ENCODE peak calls at places on chromosomes 1 and 21, in eight cellular contexts. One of them, this sample, is unnamed.

GRCh38 chr1:181179980-181180964 is 91.8 kb downstream of the IER5 start:
- DNase-seq in PC-3: no peak
- DNase-seq in HCT116: no peak
- DNase-seq in GM23248: peak
- DNase-seq in OCI-LY7: no peak
- DNase-seq in neural progenitor cell: peak
- DNase-seq in MM.1S: peak
- DNase-seq in SK-N-SH: no peak
- DNase-seq in this sample: peak

GRCh38 chr1:214514819-214515383 is 36.5 kb downstream of the PTPN14 start:
- DNase-seq in PC-3: no peak
- DNase-seq in HCT116: no peak
- DNase-seq in GM23248: no peak
- DNase-seq in OCI-LY7: no peak
- DNase-seq in neural progenitor cell: peak
- DNase-seq in MM.1S: no peak
- DNase-seq in SK-N-SH: no peak
- DNase-seq in this sample: no peak

GRCh38 chr1:17463991-17464390 is 24.5 kb upstream of the RCC2 start:
- DNase-seq in PC-3: no peak
- DNase-seq in HCT116: no peak
- DNase-seq in GM23248: no peak
- DNase-seq in OCI-LY7: no peak
- DNase-seq in neural progenitor cell: no peak
- DNase-seq in MM.1S: no peak
- DNase-seq in SK-N-SH: no peak
- DNase-seq in this sample: no peak

GRCh38 chr1:232900818-232901217 is 49.6 kb upstream of the NTPCR start:
- DNase-seq in PC-3: no peak
- DNase-seq in HCT116: no peak
- DNase-seq in GM23248: no peak
- DNase-seq in OCI-LY7: no peak
- DNase-seq in neural progenitor cell: no peak
- DNase-seq in MM.1S: no peak
- DNase-seq in SK-N-SH: no peak
- DNase-seq in this sample: no peak

GRCh38 chr1:170461762-170462384 is 70.1 kb upstream of the GORAB start:
- DNase-seq in PC-3: peak
- DNase-seq in HCT116: no peak
- DNase-seq in GM23248: peak
- DNase-seq in OCI-LY7: no peak
- DNase-seq in neural progenitor cell: no peak
- DNase-seq in MM.1S: no peak
- DNase-seq in SK-N-SH: no peak
- DNase-seq in this sample: no peak

GRCh38 chr1:198778049-198778448 is 139.2 kb downstream of the PTPRC start:
- DNase-seq in PC-3: no peak
- DNase-seq in HCT116: no peak
- DNase-seq in GM23248: no peak
- DNase-seq in OCI-LY7: no peak
- DNase-seq in neural progenitor cell: no peak
- DNase-seq in MM.1S: peak
- DNase-seq in SK-N-SH: no peak
- DNase-seq in this sample: no peak

GRCh38 chr1:246569248-246570238 is 3.3 kb downstream of the CNST start:
- DNase-seq in PC-3: peak
- DNase-seq in HCT116: no peak
- DNase-seq in GM23248: peak
- DNase-seq in OCI-LY7: no peak
- DNase-seq in neural progenitor cell: no peak
- DNase-seq in MM.1S: no peak
- DNase-seq in SK-N-SH: no peak
- DNase-seq in this sample: no peak

GRCh38 chr1:15876357-15876756 is 28.9 kb downstream of the SPEN start:
- DNase-seq in PC-3: no peak
- DNase-seq in HCT116: no peak
- DNase-seq in GM23248: no peak
- DNase-seq in OCI-LY7: no peak
- DNase-seq in neural progenitor cell: peak
- DNase-seq in MM.1S: no peak
- DNase-seq in SK-N-SH: no peak
- DNase-seq in this sample: peak

GRCh38 chr1:197890936-197891335 is 11.5 kb upstream of the C1orf53 start:
- DNase-seq in PC-3: no peak
- DNase-seq in HCT116: no peak
- DNase-seq in GM23248: no peak
- DNase-seq in OCI-LY7: no peak
- DNase-seq in neural progenitor cell: peak
- DNase-seq in MM.1S: no peak
- DNase-seq in SK-N-SH: no peak
- DNase-seq in this sample: peak

GRCh38 chr1:20691872-20692271 is 25.9 kb downstream of the KIF17 start:
- DNase-seq in PC-3: no peak
- DNase-seq in HCT116: no peak
- DNase-seq in GM23248: no peak
- DNase-seq in OCI-LY7: no peak
- DNase-seq in neural progenitor cell: no peak
- DNase-seq in MM.1S: no peak
- DNase-seq in SK-N-SH: no peak
- DNase-seq in this sample: no peak

DNA sequence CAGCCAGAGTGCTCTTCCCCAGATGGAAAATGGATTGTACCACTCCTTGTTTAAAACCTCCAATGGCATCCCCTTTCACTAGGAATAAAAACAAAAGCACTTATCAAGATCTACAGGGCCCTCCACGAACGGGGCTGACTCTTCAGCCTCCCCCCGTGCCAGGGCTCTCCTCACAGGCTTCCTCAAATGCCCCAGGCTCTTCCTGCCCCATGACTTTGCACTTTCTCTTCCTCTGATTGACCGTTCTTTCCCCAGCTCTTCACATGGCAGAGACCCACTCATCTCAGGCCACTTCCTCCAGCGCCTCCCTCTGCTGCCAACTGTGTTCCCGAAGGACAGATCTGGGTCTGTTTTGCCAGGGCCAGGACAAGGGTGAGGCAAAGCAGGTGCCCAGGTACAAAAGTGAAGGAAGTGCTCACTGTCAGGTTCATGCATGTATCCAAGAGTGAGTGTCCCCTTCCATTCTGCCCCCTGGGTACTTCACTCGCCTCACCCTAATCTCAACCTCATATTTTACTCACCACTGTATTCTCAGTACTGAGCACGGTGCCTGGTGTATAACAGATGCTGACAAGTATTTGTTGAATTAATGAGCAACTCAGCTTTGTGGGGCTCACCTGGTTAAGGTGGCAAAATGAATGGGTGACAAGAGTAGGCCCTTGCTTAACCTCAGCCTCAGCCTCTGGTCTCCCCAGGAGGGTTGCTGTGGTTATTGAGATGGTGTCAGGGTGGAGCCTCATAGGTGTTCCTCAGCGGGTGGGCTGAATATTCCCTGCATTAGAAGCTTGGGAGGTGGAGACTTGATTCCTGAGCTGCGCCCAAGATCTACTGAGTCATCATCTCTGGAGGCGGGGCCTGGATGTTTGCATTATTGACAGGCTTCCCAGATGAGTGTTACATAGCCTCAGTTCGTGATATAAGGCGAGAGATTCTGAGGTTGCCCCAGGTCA is 39.6 kb downstream of the SYT6 start:
- DNase-seq in PC-3: peak
- DNase-seq in HCT116: peak
- DNase-seq in GM23248: peak
- DNase-seq in OCI-LY7: no peak
- DNase-seq in neural progenitor cell: no peak
- DNase-seq in MM.1S: no peak
- DNase-seq in SK-N-SH: no peak
- DNase-seq in this sample: no peak
- TF ChIP-seq EZH2phosphoT487 in PC-3: no peak
- TF ChIP-seq EZH2phosphoT487 in HCT116: no peak
- TF ChIP-seq EZH2phosphoT487 in GM23248: no peak
- TF ChIP-seq EZH2phosphoT487 in OCI-LY7: no peak
- TF ChIP-seq EZH2phosphoT487 in neural progenitor cell: no peak
- TF ChIP-seq EZH2phosphoT487 in MM.1S: no peak
- TF ChIP-seq EZH2phosphoT487 in SK-N-SH: no peak
- TF ChIP-seq EZH2phosphoT487 in this sample: no peak

DNA sequence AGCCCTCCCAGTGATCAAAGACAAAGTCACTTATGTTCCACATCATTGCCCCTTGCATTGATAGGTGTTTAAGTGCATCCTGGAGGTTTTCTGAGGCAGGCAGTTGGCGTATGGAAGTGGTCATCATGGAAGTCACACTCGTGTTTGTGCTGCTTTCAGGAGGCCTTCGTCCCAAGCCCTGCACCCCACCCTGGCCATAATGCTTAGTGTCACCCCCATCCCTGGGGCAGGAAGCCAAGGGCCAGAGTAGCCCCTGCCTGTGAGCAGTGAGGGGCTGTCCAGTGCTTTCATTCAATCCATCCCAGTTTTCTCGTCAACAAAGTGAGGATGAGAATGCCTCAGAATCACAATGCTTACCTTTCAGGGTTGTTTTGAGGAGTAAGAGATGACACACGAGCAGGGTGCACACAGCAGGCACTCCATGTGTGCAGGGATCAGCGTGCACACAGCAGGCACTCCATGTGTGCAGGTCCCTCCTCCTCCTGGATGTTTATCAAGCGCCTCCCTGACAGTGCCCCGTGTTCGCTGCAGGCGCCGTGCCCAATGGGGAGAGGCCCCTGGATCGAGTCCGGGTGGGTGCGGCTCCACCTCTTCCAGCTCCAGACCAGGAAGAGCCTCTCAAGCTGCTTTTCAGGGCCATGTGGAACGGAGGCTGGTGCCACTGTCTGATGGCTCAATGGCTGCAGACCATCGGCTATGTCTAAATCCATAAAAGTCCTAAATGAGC is 35.7 kb downstream of the RRP1 start:
- DNase-seq in PC-3: no peak
- DNase-seq in HCT116: no peak
- DNase-seq in GM23248: no peak
- DNase-seq in OCI-LY7: no peak
- DNase-seq in neural progenitor cell: no peak
- DNase-seq in MM.1S: no peak
- DNase-seq in SK-N-SH: peak
- DNase-seq in this sample: no peak
- H2AFZ ChIP-seq in PC-3: no peak
- H2AFZ ChIP-seq in HCT116: no peak
- H2AFZ ChIP-seq in GM23248: no peak
- H2AFZ ChIP-seq in OCI-LY7: no peak
- H2AFZ ChIP-seq in neural progenitor cell: no peak
- H2AFZ ChIP-seq in MM.1S: no peak
- H2AFZ ChIP-seq in SK-N-SH: no peak
- H2AFZ ChIP-seq in this sample: no peak

GRCh38 chr1:173408886-173409285 is 68.2 kb upstream of the PRDX6 start:
- DNase-seq in PC-3: no peak
- DNase-seq in HCT116: no peak
- DNase-seq in GM23248: no peak
- DNase-seq in OCI-LY7: peak
- DNase-seq in neural progenitor cell: no peak
- DNase-seq in MM.1S: no peak
- DNase-seq in SK-N-SH: no peak
- DNase-seq in this sample: no peak

GRCh38 chr1:173410133-173410793 is 66.9 kb upstream of the PRDX6 start:
- DNase-seq in PC-3: peak
- DNase-seq in HCT116: no peak
- DNase-seq in GM23248: peak
- DNase-seq in OCI-LY7: peak
- DNase-seq in neural progenitor cell: no peak
- DNase-seq in MM.1S: no peak
- DNase-seq in SK-N-SH: no peak
- DNase-seq in this sample: no peak

GRCh38 chr1:173409613-173410012 is 67.5 kb upstream of the PRDX6 start:
- DNase-seq in PC-3: peak
- DNase-seq in HCT116: no peak
- DNase-seq in GM23248: peak
- DNase-seq in OCI-LY7: peak
- DNase-seq in neural progenitor cell: no peak
- DNase-seq in MM.1S: no peak
- DNase-seq in SK-N-SH: no peak
- DNase-seq in this sample: no peak

GRCh38 chr1:173411835-173412742 is 65.0 kb upstream of the PRDX6 start:
- DNase-seq in PC-3: peak
- DNase-seq in HCT116: no peak
- DNase-seq in GM23248: peak
- DNase-seq in OCI-LY7: peak
- DNase-seq in neural progenitor cell: no peak
- DNase-seq in MM.1S: no peak
- DNase-seq in SK-N-SH: no peak
- DNase-seq in this sample: no peak

GRCh38 chr1:173410794-173411236 is 66.3 kb upstream of the PRDX6 start:
- DNase-seq in PC-3: no peak
- DNase-seq in HCT116: no peak
- DNase-seq in GM23248: no peak
- DNase-seq in OCI-LY7: peak
- DNase-seq in neural progenitor cell: no peak
- DNase-seq in MM.1S: peak
- DNase-seq in SK-N-SH: no peak
- DNase-seq in this sample: no peak
- TF ChIP-seq EZH2phosphoT487 in PC-3: no peak
- TF ChIP-seq EZH2phosphoT487 in HCT116: no peak
- TF ChIP-seq EZH2phosphoT487 in GM23248: no peak
- TF ChIP-seq EZH2phosphoT487 in OCI-LY7: no peak
- TF ChIP-seq EZH2phosphoT487 in neural progenitor cell: no peak
- TF ChIP-seq EZH2phosphoT487 in MM.1S: no peak
- TF ChIP-seq EZH2phosphoT487 in SK-N-SH: no peak
- TF ChIP-seq EZH2phosphoT487 in this sample: no peak

GRCh38 chr1:3129133-3129490 is 60.1 kb downstream of the PRDM16 start:
- DNase-seq in PC-3: no peak
- DNase-seq in HCT116: no peak
- DNase-seq in GM23248: no peak
- DNase-seq in OCI-LY7: no peak
- DNase-seq in neural progenitor cell: no peak
- DNase-seq in MM.1S: no peak
- DNase-seq in SK-N-SH: no peak
- DNase-seq in this sample: no peak

GRCh38 chr1:3132685-3133084 is 63.7 kb downstream of the PRDM16 start:
- DNase-seq in PC-3: no peak
- DNase-seq in HCT116: no peak
- DNase-seq in GM23248: no peak
- DNase-seq in OCI-LY7: no peak
- DNase-seq in neural progenitor cell: no peak
- DNase-seq in MM.1S: no peak
- DNase-seq in SK-N-SH: no peak
- DNase-seq in this sample: no peak

GRCh38 chr1:3127738-3128137 is 58.7 kb downstream of the PRDM16 start:
- DNase-seq in PC-3: no peak
- DNase-seq in HCT116: no peak
- DNase-seq in GM23248: no peak
- DNase-seq in OCI-LY7: no peak
- DNase-seq in neural progenitor cell: no peak
- DNase-seq in MM.1S: no peak
- DNase-seq in SK-N-SH: no peak
- DNase-seq in this sample: no peak

GRCh38 chr1:3128431-3129132 is 59.6 kb downstream of the PRDM16 start:
- DNase-seq in PC-3: no peak
- DNase-seq in HCT116: no peak
- DNase-seq in GM23248: no peak
- DNase-seq in OCI-LY7: no peak
- DNase-seq in neural progenitor cell: no peak
- DNase-seq in MM.1S: no peak
- DNase-seq in SK-N-SH: no peak
- DNase-seq in this sample: no peak

DNA sequence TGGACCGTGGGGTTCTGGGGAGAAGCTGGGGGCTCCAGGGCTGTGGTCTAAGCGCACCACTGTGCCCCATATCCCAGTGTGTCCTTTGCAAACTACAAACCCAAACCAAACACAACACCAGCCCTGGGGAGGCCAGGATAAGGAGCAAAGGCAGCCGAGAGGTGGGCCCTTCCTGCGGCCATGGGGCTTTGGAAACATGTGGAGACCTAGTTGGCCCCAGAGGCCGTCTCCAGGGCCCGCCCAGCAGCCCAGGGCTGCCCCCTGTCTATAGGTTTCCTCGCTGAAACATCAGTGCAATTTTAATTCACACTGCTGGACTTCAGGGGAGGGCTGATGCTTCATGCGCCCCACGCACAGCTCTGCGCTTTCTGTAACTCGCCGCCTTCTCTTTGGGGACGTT is 61.3 kb downstream of the PRDM16 start:
- DNase-seq in PC-3: no peak
- DNase-seq in HCT116: no peak
- DNase-seq in GM23248: no peak
- DNase-seq in OCI-LY7: no peak
- DNase-seq in neural progenitor cell: peak
- DNase-seq in MM.1S: no peak
- DNase-seq in SK-N-SH: no peak
- DNase-seq in this sample: peak
- H2AFZ ChIP-seq in PC-3: no peak
- H2AFZ ChIP-seq in HCT116: no peak
- H2AFZ ChIP-seq in GM23248: no peak
- H2AFZ ChIP-seq in OCI-LY7: no peak
- H2AFZ ChIP-seq in neural progenitor cell: no peak
- H2AFZ ChIP-seq in MM.1S: no peak
- H2AFZ ChIP-seq in SK-N-SH: no peak
- H2AFZ ChIP-seq in this sample: no peak

This sample was measured in GM23338.